ENCODE peak calls at places on chromosomes 11 and 22, in seven cellular contexts. T, E, A, R, N, K and U are unnamed samples.
A peak's percentile ranks its signal among the peaks of the same experiment; 100 is the strongest.

GRCh38 chr11:84322211-84322610 is 1036.0 kb upstream of the CCDC90B start:
- DNase-seq in T (no peak), E (no peak), A (no peak), R (no peak), N (no peak), K (no peak), U (no peak)

GRCh38 chr11:65826972-65827773 is 6.6 kb upstream of the SNX32 start:
- DNase-seq in T (no peak), E (no peak), A (no peak), R (no peak), N (no peak), K (no peak), U (no peak)

GRCh38 chr11:14413307-14414072 is 54.5 kb upstream of the RRAS2 start:
- DNase-seq in T (peak; percentile 51), E (no peak), A (peak; percentile 82), R (no peak), N (peak; percentile 34), K (peak; percentile 67), U (no peak)

GRCh38 chr22:26328221-26328620 is 100.8 kb upstream of the ASPHD2 start:
- DNase-seq in T (no peak), E (no peak), A (no peak), R (no peak), N (no peak), K (no peak), U (no peak)

GRCh38 chr11:64862914-64863313 is 15.5 kb downstream of the EHD1 start:
- DNase-seq in T (no peak), E (no peak), A (no peak), R (no peak), N (no peak), K (no peak), U (no peak)

GRCh38 chr11:71428861-71429435 is 19.2 kb downstream of the DHCR7 start:
- DNase-seq in T (no peak), E (no peak), A (no peak), R (no peak), N (no peak), K (no peak), U (no peak)

GRCh38 chr22:49390954-49391353 is 436.7 kb downstream of the BRD1 start:
- DNase-seq in T (no peak), E (no peak), A (no peak), R (no peak), N (no peak), K (no peak), U (no peak)

GRCh38 chr22:46052331-46052771 is 75.4 kb upstream of the WNT7B start:
- DNase-seq in T (no peak), E (no peak), A (no peak), R (no peak), N (no peak), K (no peak), U (no peak)

GRCh38 chr11:78011301-78011700 is 11.8 kb downstream of the KCTD14 start:
- DNase-seq in T (no peak), E (no peak), A (no peak), R (no peak), N (no peak), K (no peak), U (no peak)

GRCh38 chr22:50697667-50698506 is 25.3 kb downstream of the SHANK3 start:
- DNase-seq in T (no peak), E (no peak), A (no peak), R (no peak), N (no peak), K (no peak), U (no peak)

GRCh38 chr11:16780146-16780545 is 41.7 kb downstream of the C11orf58 start:
- DNase-seq in T (no peak), E (no peak), A (no peak), R (no peak), N (no peak), K (no peak), U (no peak)

GRCh38 chr11:121564948-121565684 is 112.3 kb upstream of the SORL1-AS1 start:
- DNase-seq in T (no peak), E (no peak), A (no peak), R (no peak), N (no peak), K (no peak), U (no peak)

GRCh38 chr11:96000064-96000463 is 76.2 kb upstream of the MTMR2 start:
- DNase-seq in T (no peak), E (no peak), A (no peak), R (no peak), N (no peak), K (no peak), U (no peak)

GRCh38 chr22:24593810-24594568 is 1.1 kb upstream of the LRRC75B start:
- DNase-seq in T (no peak), E (no peak), A (no peak), R (no peak), N (no peak), K (no peak), U (no peak)